ENCODE peak calls at places on chromosomes 4 and X, in seven cellular contexts. One of them, this sample, is unnamed.
A peak's percentile ranks its signal among the peaks of the same experiment; 100 is the strongest.

GRCh38 chr4:156638925-156639605 is 332.5 kb downstream of the PDGFC start:
- DNase-seq in left ventricle myocardium inferior: no peak
- DNase-seq in NT2/D1: no peak
- DNase-seq in heart left ventricle: no peak
- DNase-seq in pancreas: no peak
- DNase-seq in A673: peak; percentile 51
- DNase-seq in CD8-positive, alpha-beta T cell: no peak
- DNase-seq in this sample: no peak

GRCh38 chrX:139738581-139738980 is 30.6 kb upstream of the MCF2 start:
- DNase-seq in left ventricle myocardium inferior: no peak
- DNase-seq in CD8-positive, alpha-beta T cell: no peak
- DNase-seq in A673: peak; percentile 7
- DNase-seq in pancreas: no peak
- DNase-seq in heart left ventricle: no peak
- DNase-seq in NT2/D1: no peak
- DNase-seq in this sample: no peak

GRCh38 chr4:158157412-158157811 is 15.4 kb downstream of the GASK1B start:
- DNase-seq in A673: no peak
- DNase-seq in CD8-positive, alpha-beta T cell: no peak
- DNase-seq in heart left ventricle: no peak
- DNase-seq in NT2/D1: no peak
- DNase-seq in pancreas: no peak
- DNase-seq in left ventricle myocardium inferior: no peak
- DNase-seq in this sample: no peak

GRCh38 chr4:176642472-176642871 is 150.2 kb downstream of the VEGFC start:
- DNase-seq in CD8-positive, alpha-beta T cell: no peak
- DNase-seq in NT2/D1: no peak
- DNase-seq in pancreas: no peak
- DNase-seq in heart left ventricle: no peak
- DNase-seq in A673: no peak
- DNase-seq in left ventricle myocardium inferior: no peak
- DNase-seq in this sample: no peak

GRCh38 chr4:57131849-57132745 is 21.9 kb upstream of the IGFBP7 start:
- DNase-seq in NT2/D1: no peak
- DNase-seq in pancreas: peak; percentile 24
- DNase-seq in heart left ventricle: no peak
- DNase-seq in CD8-positive, alpha-beta T cell: no peak
- DNase-seq in A673: no peak
- DNase-seq in left ventricle myocardium inferior: no peak
- DNase-seq in this sample: no peak

GRCh38 chrX:68827256-68827655 is 1.6 kb upstream of the EFNB1 start:
- DNase-seq in left ventricle myocardium inferior: no peak
- DNase-seq in CD8-positive, alpha-beta T cell: no peak
- DNase-seq in pancreas: no peak
- DNase-seq in NT2/D1: no peak
- DNase-seq in A673: no peak
- DNase-seq in heart left ventricle: no peak
- DNase-seq in this sample: no peak

GRCh38 chr4:183601381-183601780 is 57.6 kb downstream of the RWDD4 start:
- DNase-seq in NT2/D1: no peak
- DNase-seq in left ventricle myocardium inferior: no peak
- DNase-seq in A673: no peak
- DNase-seq in pancreas: no peak
- DNase-seq in CD8-positive, alpha-beta T cell: no peak
- DNase-seq in heart left ventricle: no peak
- DNase-seq in this sample: no peak

GRCh38 chrX:36963852-36964251 is 44.3 kb upstream of the FAM47C start:
- DNase-seq in heart left ventricle: no peak
- DNase-seq in left ventricle myocardium inferior: no peak
- DNase-seq in A673: no peak
- DNase-seq in NT2/D1: no peak
- DNase-seq in CD8-positive, alpha-beta T cell: no peak
- DNase-seq in pancreas: no peak
- DNase-seq in this sample: no peak

GRCh38 chrX:134482371-134482770 is 22.4 kb downstream of the HPRT1 start:
- DNase-seq in NT2/D1: no peak
- DNase-seq in left ventricle myocardium inferior: no peak
- DNase-seq in A673: no peak
- DNase-seq in pancreas: no peak
- DNase-seq in heart left ventricle: no peak
- DNase-seq in CD8-positive, alpha-beta T cell: no peak
- DNase-seq in this sample: no peak

DNA sequence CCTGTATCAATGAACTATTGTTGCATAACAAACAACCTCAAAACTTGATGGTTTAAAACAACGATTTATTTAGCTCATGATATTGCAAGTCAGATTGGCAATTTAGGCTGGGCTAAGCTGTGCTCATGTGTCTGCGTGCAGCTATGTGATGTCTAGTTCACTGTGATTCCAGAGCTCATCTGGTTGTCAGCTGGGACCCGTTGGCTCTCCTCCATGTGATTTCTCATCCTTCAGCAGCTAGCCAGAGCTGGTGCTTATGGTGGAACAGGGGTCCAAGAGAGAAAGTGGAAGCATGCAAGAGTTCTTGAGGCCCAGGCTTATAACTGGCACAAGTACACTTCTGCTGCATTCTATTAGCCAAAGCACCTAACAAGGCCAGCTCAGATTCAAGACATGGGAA is 28.8 kb upstream of the TRPC3 start:
- DNase-seq in pancreas: no peak
- DNase-seq in A673: no peak
- DNase-seq in CD8-positive, alpha-beta T cell: no peak
- DNase-seq in heart left ventricle: no peak
- DNase-seq in left ventricle myocardium inferior: peak; percentile 16
- DNase-seq in NT2/D1: no peak
- DNase-seq in this sample: no peak
- H3K4me1 ChIP-seq in pancreas: no peaks in the 10 kb centered on the region
- H3K4me1 ChIP-seq in A673: no peaks in the 10 kb centered on the region
- H3K4me1 ChIP-seq in CD8-positive, alpha-beta T cell: peaks cover 15% of the 10 kb centered on the region
- H3K4me1 ChIP-seq in heart left ventricle: no peaks in the 10 kb centered on the region
- H3K4me1 ChIP-seq in left ventricle myocardium inferior: no peaks in the 10 kb centered on the region
- H3K4me1 ChIP-seq in NT2/D1: no peaks in the 10 kb centered on the region
- H3K4me1 ChIP-seq in this sample: no peaks in the 10 kb centered on the region

GRCh38 chr4:25757452-25757851 is 101.8 kb downstream of the SLC34A2 start:
- DNase-seq in A673: no peak
- DNase-seq in CD8-positive, alpha-beta T cell: no peak
- DNase-seq in heart left ventricle: no peak
- DNase-seq in pancreas: no peak
- DNase-seq in NT2/D1: no peak
- DNase-seq in left ventricle myocardium inferior: no peak
- DNase-seq in this sample: no peak

GRCh38 chr4:25760518-25761157 is 102.2 kb downstream of the SEL1L3 start:
- DNase-seq in CD8-positive, alpha-beta T cell: no peak
- DNase-seq in heart left ventricle: no peak
- DNase-seq in pancreas: no peak
- DNase-seq in A673: no peak
- DNase-seq in NT2/D1: no peak
- DNase-seq in left ventricle myocardium inferior: no peak
- DNase-seq in this sample: no peak

GRCh38 chr4:25759101-25759500 is 103.5 kb downstream of the SLC34A2 start:
- DNase-seq in pancreas: no peak
- DNase-seq in heart left ventricle: no peak
- DNase-seq in CD8-positive, alpha-beta T cell: no peak
- DNase-seq in A673: no peak
- DNase-seq in left ventricle myocardium inferior: no peak
- DNase-seq in NT2/D1: no peak
- DNase-seq in this sample: no peak

GRCh38 chr4:25756503-25756902 is 100.9 kb downstream of the SLC34A2 start:
- DNase-seq in NT2/D1: no peak
- DNase-seq in A673: no peak
- DNase-seq in heart left ventricle: no peak
- DNase-seq in pancreas: no peak
- DNase-seq in CD8-positive, alpha-beta T cell: no peak
- DNase-seq in left ventricle myocardium inferior: no peak
- DNase-seq in this sample: no peak

DNA sequence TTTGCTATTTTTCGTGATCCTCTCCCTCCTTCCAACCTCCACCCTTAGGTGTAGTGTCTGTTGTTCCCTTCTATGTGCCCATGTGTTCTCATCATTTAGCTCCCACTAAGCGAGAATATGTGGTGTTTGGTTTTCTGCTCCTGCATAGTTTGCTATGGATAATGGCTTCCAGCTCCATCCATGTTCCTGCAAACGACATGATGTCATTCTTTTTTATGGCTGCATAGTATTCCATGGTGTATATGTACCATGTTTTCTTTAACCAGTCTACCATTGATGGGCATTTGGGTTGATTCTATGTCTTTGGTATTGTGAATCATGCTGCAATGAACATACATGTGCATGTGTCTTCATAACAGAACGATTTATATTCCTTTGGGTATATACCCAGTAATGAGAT is 102.7 kb downstream of the SEL1L3 start:
- DNase-seq in heart left ventricle: no peak
- DNase-seq in NT2/D1: no peak
- DNase-seq in pancreas: no peak
- DNase-seq in A673: no peak
- DNase-seq in left ventricle myocardium inferior: no peak
- DNase-seq in CD8-positive, alpha-beta T cell: no peak
- DNase-seq in this sample: no peak
- H3K36me3 ChIP-seq in heart left ventricle: no peaks in the 10 kb centered on the region
- H3K36me3 ChIP-seq in NT2/D1: no peaks in the 10 kb centered on the region
- H3K36me3 ChIP-seq in pancreas: peaks cover 13% of the 10 kb centered on the region
- H3K36me3 ChIP-seq in A673: peaks cover 30% of the 10 kb centered on the region
- H3K36me3 ChIP-seq in left ventricle myocardium inferior: no peaks in the 10 kb centered on the region
- H3K36me3 ChIP-seq in CD8-positive, alpha-beta T cell: peaks cover 16% of the 10 kb centered on the region
- H3K36me3 ChIP-seq in this sample: peaks cover 83% of the 10 kb centered on the region

GRCh38 chrX:100411802-100412333 is 1.8 kb upstream of the PCDH19 start:
- DNase-seq in CD8-positive, alpha-beta T cell: no peak
- DNase-seq in NT2/D1: no peak
- DNase-seq in heart left ventricle: no peak
- DNase-seq in left ventricle myocardium inferior: no peak
- DNase-seq in A673: no peak
- DNase-seq in pancreas: no peak
- DNase-seq in this sample: no peak
- H3K27me3 ChIP-seq in CD8-positive, alpha-beta T cell: no peaks in the 10 kb centered on the region
- H3K27me3 ChIP-seq in NT2/D1: peaks cover 58% of the 10 kb centered on the region
- H3K27me3 ChIP-seq in heart left ventricle: peaks cover 9% of the 10 kb centered on the region
- H3K27me3 ChIP-seq in left ventricle myocardium inferior: peaks cover 47% of the 10 kb centered on the region
- H3K27me3 ChIP-seq in A673: peaks cover 51% of the 10 kb centered on the region
- H3K27me3 ChIP-seq in pancreas: peaks cover 54% of the 10 kb centered on the region
- H3K27me3 ChIP-seq in this sample: peaks cover 54% of the 10 kb centered on the region

GRCh38 chr4:2850966-2851782 is 7.5 kb downstream of the ADD1 start:
- DNase-seq in left ventricle myocardium inferior: no peak
- DNase-seq in NT2/D1: no peak
- DNase-seq in A673: no peak
- DNase-seq in heart left ventricle: no peak
- DNase-seq in CD8-positive, alpha-beta T cell: no peak
- DNase-seq in pancreas: no peak
- DNase-seq in this sample: no peak
- H3K4me1 ChIP-seq in left ventricle myocardium inferior: peaks cover 97% of the 10 kb centered on the region
- H3K4me1 ChIP-seq in NT2/D1: no peaks in the 10 kb centered on the region
- H3K4me1 ChIP-seq in A673: peaks cover 23% of the 10 kb centered on the region
- H3K4me1 ChIP-seq in heart left ventricle: peaks cover 52% of the 10 kb centered on the region
- H3K4me1 ChIP-seq in CD8-positive, alpha-beta T cell: peaks cover 67% of the 10 kb centered on the region
- H3K4me1 ChIP-seq in pancreas: peaks cover 44% of the 10 kb centered on the region
- H3K4me1 ChIP-seq in this sample: peaks cover 19% of the 10 kb centered on the region

GRCh38 chr4:24576276-24576675 is 8.1 kb downstream of the DHX15 start:
- DNase-seq in left ventricle myocardium inferior: no peak
- DNase-seq in CD8-positive, alpha-beta T cell: no peak
- DNase-seq in pancreas: no peak
- DNase-seq in A673: no peak
- DNase-seq in NT2/D1: no peak
- DNase-seq in heart left ventricle: no peak
- DNase-seq in this sample: no peak
- H3K36me3 ChIP-seq in left ventricle myocardium inferior: peaks cover 34% of the 10 kb centered on the region
- H3K36me3 ChIP-seq in CD8-positive, alpha-beta T cell: peaks cover 15% of the 10 kb centered on the region
- H3K36me3 ChIP-seq in pancreas: peaks cover 10% of the 10 kb centered on the region
- H3K36me3 ChIP-seq in A673: peaks cover 73% of the 10 kb centered on the region
- H3K36me3 ChIP-seq in NT2/D1: peaks cover 92% of the 10 kb centered on the region
- H3K36me3 ChIP-seq in heart left ventricle: no peaks in the 10 kb centered on the region
- H3K36me3 ChIP-seq in this sample: no peaks in the 10 kb centered on the region

GRCh38 chr4:4855293-4856070 is 4.0 kb upstream of the MSX1 start:
- DNase-seq in CD8-positive, alpha-beta T cell: no peak
- DNase-seq in NT2/D1: no peak
- DNase-seq in A673: no peak
- DNase-seq in pancreas: no peak
- DNase-seq in left ventricle myocardium inferior: no peak
- DNase-seq in heart left ventricle: no peak
- DNase-seq in this sample: peak; percentile 21

GRCh38 chr4:4853921-4854648 is 5.4 kb upstream of the MSX1 start:
- DNase-seq in NT2/D1: no peak
- DNase-seq in pancreas: no peak
- DNase-seq in left ventricle myocardium inferior: no peak
- DNase-seq in CD8-positive, alpha-beta T cell: no peak
- DNase-seq in heart left ventricle: no peak
- DNase-seq in A673: no peak
- DNase-seq in this sample: peak; percentile 39

GRCh38 chr4:4853371-4853823 is 6.1 kb upstream of the MSX1 start:
- DNase-seq in NT2/D1: no peak
- DNase-seq in left ventricle myocardium inferior: no peak
- DNase-seq in pancreas: no peak
- DNase-seq in heart left ventricle: no peak
- DNase-seq in CD8-positive, alpha-beta T cell: no peak
- DNase-seq in A673: no peak
- DNase-seq in this sample: peak; percentile 21

GRCh38 chr4:4856071-4857000 is 3.1 kb upstream of the MSX1 start:
- DNase-seq in heart left ventricle: no peak
- DNase-seq in left ventricle myocardium inferior: no peak
- DNase-seq in A673: no peak
- DNase-seq in pancreas: no peak
- DNase-seq in NT2/D1: no peak
- DNase-seq in CD8-positive, alpha-beta T cell: no peak
- DNase-seq in this sample: peak; percentile 68

DNA sequence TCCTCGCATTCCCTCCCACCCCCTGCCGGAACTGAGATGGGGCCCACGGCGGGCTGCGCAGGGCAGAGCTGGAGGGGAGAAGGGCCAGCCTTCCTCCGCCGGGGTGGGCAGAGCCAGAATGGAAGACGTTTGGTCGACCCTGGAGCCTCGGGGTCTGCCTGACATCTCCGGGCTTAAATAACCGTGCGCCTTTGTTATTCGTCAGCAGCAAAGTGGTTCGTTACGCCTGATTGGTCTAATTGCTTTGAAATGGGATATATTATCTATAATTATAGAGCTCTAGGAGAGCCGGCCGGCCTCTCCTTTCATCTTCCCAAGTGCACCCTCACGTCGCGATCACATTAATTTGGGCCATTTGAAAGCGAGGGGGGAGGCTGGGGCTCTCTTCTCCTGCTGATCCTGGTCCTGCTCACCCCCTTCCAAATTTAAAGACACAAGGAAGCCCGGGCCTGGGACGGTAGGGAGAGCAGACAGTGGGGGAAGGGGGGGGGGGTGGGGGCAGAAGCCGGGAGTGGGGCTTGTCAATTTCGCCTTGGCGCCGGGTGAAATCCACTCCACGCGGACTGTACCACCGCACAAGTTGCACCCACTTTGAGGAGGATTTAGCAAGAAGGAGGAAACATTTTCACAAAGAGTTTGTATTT is 4.7 kb upstream of the MSX1 start:
- DNase-seq in heart left ventricle: no peak
- DNase-seq in CD8-positive, alpha-beta T cell: no peak
- DNase-seq in A673: no peak
- DNase-seq in pancreas: no peak
- DNase-seq in left ventricle myocardium inferior: no peak
- DNase-seq in NT2/D1: no peak
- DNase-seq in this sample: peak; percentile 49
- H3K27me3 ChIP-seq in heart left ventricle: peaks cover 96% of the 10 kb centered on the region
- H3K27me3 ChIP-seq in CD8-positive, alpha-beta T cell: peaks cover 40% of the 10 kb centered on the region
- H3K27me3 ChIP-seq in A673: peaks cover 32% of the 10 kb centered on the region
- H3K27me3 ChIP-seq in pancreas: peaks cover 37% of the 10 kb centered on the region
- H3K27me3 ChIP-seq in left ventricle myocardium inferior: peaks cover 99% of the 10 kb centered on the region
- H3K27me3 ChIP-seq in NT2/D1: peaks cover 94% of the 10 kb centered on the region
- H3K27me3 ChIP-seq in this sample: peaks cover 100% of the 10 kb centered on the region

This sample was measured in left lung.